ENCODE peak calls at places on chromosomes 2 and 18, in five cellular contexts. W is HCT116, G is AG10803, F is endodermal cell, M is uterus. N is an unnamed sample.

GRCh38 chr2:229714080-229714735 is at the start of gene DNER:
- DNase-seq in W (no peak), G (no peak), F (peak; percentile 89), M (no peak), N (peak; percentile 35)

GRCh38 chr2:179140546-179140945 is 90.6 kb upstream of the CCDC141 start:
- DNase-seq in W (no peak), G (no peak), F (no peak), M (no peak), N (no peak)

GRCh38 chr2:142176941-142177340 is 46.1 kb upstream of the LRP1B start:
- DNase-seq in W (no peak), G (no peak), F (no peak), M (no peak), N (no peak)

GRCh38 chr2:241702155-241702404 is 241 bp downstream of the ING5 start:
- DNase-seq in W (no peak), G (no peak), F (no peak), M (no peak), N (no peak)

GRCh38 chr18:3051718-3052410 is 38.9 kb upstream of the LPIN2 start:
- DNase-seq in W (no peak), G (no peak), F (peak; percentile 39), M (no peak), N (no peak)

GRCh38 chr2:133377021-133377481 is 191.2 kb downstream of the NCKAP5 start:
- DNase-seq in W (no peak), G (peak; percentile 84), F (no peak), M (no peak), N (no peak)

GRCh38 chr2:28411166-28411755 is 18.6 kb downstream of the FOSL2 start:
- DNase-seq in W (no peak), G (no peak), F (no peak), M (no peak), N (peak; percentile 34)

GRCh38 chr2:217996345-217996744 is 6.5 kb downstream of the TNS1 start:
- DNase-seq in W (no peak), G (peak; percentile 81), F (no peak), M (peak; percentile 82), N (peak; percentile 78)

GRCh38 chr2:164595031-164595430 is 26.3 kb downstream of the GRB14 start:
- DNase-seq in W (no peak), G (peak; percentile 18), F (no peak), M (no peak), N (no peak)

GRCh38 chr2:86214503-86214832 is 15.2 kb downstream of the MRPL35 start:
- DNase-seq in W (no peak), G (no peak), F (no peak), M (no peak), N (no peak)

GRCh38 chr2:148927010-148927409 is 52.0 kb downstream of the KIF5C start:
- DNase-seq in W (peak; percentile 51), G (no peak), F (no peak), M (no peak), N (no peak)

GRCh38 chr18:54679318-54680149 is 88.5 kb downstream of the DYNAP start:
- DNase-seq in W (peak; percentile 62), G (peak; percentile 81), F (no peak), M (no peak), N (no peak)

GRCh38 chr2:28694364-28694763 is 57.3 kb upstream of the PPP1CB start:
- DNase-seq in W (no peak), G (no peak), F (no peak), M (no peak), N (no peak)

GRCh38 chr18:13131241-13131640 is 87.3 kb upstream of the LDLRAD4 start:
- DNase-seq in W (no peak), G (no peak), F (no peak), M (no peak), N (no peak)

GRCh38 chr18:49028091-49028490 is 77.3 kb upstream of the SMAD7 start:
- DNase-seq in W (no peak), G (no peak), F (peak; percentile 32), M (no peak), N (peak; percentile 36)
- H3K4me3 ChIP-seq in W (no peak overlapping the region), G (no peak overlapping the region), F (no peak overlapping the region), M (no peak overlapping the region), N (no peak overlapping the region)

DNA sequence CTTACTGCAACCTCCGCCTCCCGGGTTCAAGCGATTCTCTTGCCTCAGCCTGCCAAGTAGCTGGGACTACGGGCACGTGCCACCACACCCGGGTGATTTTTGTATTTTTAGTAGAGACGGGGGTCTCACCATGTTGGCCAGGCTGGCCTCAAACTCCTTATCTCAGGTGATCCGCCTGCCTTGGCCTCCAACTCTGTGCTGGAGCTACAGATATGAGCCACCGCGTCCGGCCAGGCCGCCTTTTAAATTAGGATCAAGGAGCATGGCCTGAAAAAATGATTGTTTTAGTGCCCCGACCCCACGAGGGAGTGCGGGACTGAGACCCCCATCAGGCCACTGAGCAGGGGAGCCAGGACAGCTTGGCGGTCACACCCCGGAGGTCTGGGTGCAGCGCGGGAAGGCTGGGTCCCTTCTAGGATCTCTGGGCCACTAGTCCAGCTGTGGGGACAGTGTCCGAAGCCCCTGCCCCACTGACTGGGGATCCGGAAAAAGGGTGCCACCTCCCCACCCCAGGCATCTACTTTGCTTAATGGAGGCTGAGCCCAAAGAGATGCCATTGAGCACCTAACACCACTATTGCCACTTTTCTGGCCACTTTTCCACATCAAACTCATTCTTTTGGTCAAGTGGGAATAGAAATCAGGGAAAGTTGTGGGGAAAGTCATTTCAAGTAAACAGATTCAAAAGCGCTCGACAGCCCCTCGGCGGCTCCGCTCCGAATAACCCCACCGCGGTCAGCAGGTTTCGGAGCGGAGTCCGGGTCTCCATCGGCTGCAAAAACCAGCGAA is 19.7 kb upstream of the DNMT3A start:
- DNase-seq in W (no peak), G (no peak), F (no peak), M (no peak), N (peak; percentile 56)
- TF ChIP-seq CTCF in W (no peak), G (no peak), F (no peak), M (no peak), N (no peak)

DNA sequence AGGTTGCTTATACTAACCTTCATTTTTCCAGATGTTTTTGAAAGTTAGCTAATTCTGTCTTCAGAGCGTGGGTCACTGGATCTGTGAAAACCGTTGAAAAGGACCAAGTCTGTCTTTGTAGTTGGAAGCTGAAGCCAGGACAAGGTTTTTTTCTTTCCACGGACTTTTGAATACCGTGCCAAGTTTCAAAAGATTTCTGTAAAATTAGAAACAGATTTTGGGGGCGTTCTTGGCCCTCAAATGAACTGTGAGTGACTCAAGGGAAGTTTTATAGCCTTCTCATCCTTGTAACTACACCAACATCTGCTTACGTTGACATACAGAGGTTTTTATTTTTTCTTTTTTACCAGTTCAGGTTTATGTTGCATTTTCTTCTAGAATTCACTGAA is at the start of gene FAP:
- DNase-seq in W (no peak), G (peak; percentile 97), F (no peak), M (peak; percentile 65), N (no peak)
- H3K4me3 ChIP-seq in W (no peak within 1 kb of the TSS), G (peak within 1 kb of the TSS; percentile 67), F (no peak within 1 kb of the TSS), M (peak within 1 kb of the TSS; percentile 31), N (peak within 1 kb of the TSS; percentile 40)

DNA sequence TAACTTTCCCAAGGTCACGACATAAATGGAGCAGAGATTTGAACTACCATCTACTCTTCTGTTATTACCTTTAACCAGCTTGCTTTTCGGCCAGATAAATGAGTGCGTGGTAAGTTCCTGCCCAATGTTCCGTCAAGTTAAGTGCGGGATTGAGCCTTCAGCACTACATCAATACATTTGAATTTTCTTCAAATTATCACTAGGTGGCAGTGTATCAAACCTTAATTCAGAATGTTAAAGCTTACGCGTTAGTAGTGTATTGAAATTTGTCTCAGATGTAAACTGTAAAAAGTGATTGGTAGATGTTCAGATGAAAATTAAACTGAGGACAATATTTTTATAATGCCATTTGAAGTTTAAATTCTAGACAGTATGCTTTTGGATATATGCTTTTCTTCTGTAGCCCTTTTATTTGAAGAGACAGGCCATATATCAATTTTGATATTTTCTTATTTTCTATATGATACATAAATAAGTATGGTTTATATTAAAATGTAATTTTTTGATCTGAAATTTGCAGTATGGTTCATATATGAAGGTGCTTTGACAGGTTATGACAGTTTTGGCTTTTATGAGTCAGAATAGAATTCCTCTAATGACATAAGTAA is 681.3 kb downstream of the ADCYAP1 start:
- DNase-seq in W (peak; percentile 32), G (peak; percentile 25), F (no peak), M (no peak), N (no peak)
- TF ChIP-seq CTCF in W (peak; percentile 34), G (peak; percentile 61), F (peak; percentile 76), M (peak; percentile 45), N (peak; percentile 33)

GRCh38 chr2:181684454-181685149 is 4.3 kb upstream of the NEUROD1 start:
- DNase-seq in W (no peak), G (no peak), F (no peak), M (no peak), N (no peak)
- H3K4me3 ChIP-seq in W (no peak overlapping the region), G (no peak overlapping the region), F (no peak overlapping the region), M (no peak overlapping the region), N (no peak overlapping the region)

GRCh38 chr2:151619337-151619989 is 114.8 kb downstream of the NEB start:
- DNase-seq in W (no peak), G (no peak), F (no peak), M (no peak), N (no peak)
- TF ChIP-seq CTCF in W (no peak), G (no peak), F (no peak), M (no peak), N (no peak)

N was measured in psoas muscle.